ENCODE peak calls at places on chromosomes 2 and 18, in nine cellular contexts. Q, C, G, U, I, K, B, N and S are unnamed samples.

GRCh38 chr2:48613211-48613610 is 4.4 kb upstream of the GTF2A1L start:
- DNase-seq in Q (no peak), C (no peak), G (no peak), U (no peak), I (no peak), K (no peak), B (no peak), N (no peak), S (no peak)

GRCh38 chr2:140855471-140855870 is 1275.3 kb downstream of the LRP1B start:
- DNase-seq in Q (no peak), C (no peak), G (no peak), U (no peak), I (no peak), K (no peak), B (no peak), N (no peak), S (no peak)

GRCh38 chr2:136919682-136920081 is 154.3 kb downstream of the THSD7B start:
- DNase-seq in Q (no peak), C (no peak), G (no peak), U (no peak), I (no peak), K (no peak), B (no peak), N (no peak), S (no peak)

GRCh38 chr2:7701807-7702206 is 784.6 kb downstream of the RNF144A start:
- DNase-seq in Q (no peak), C (no peak), G (no peak), U (no peak), I (no peak), K (peak; percentile 19), B (no peak), N (no peak), S (no peak)

GRCh38 chr2:130368786-130369185 is 12.9 kb downstream of the PTPN18 start:
- DNase-seq in Q (no peak), C (no peak), G (no peak), U (no peak), I (no peak), K (no peak), B (no peak), N (no peak), S (no peak)

GRCh38 chr18:79515331-79515730 is 119.6 kb downstream of the NFATC1 start:
- DNase-seq in Q (no peak), C (no peak), G (no peak), U (peak; percentile 43), I (no peak), K (no peak), B (no peak), N (no peak), S (no peak)

GRCh38 chr18:26089247-26090129 is 925 bp downstream of the SS18 start:
- DNase-seq in Q (peak; percentile 54), C (peak; percentile 50), G (no peak), U (no peak), I (no peak), K (peak; percentile 40), B (no peak), N (peak; percentile 18), S (peak; percentile 61)

GRCh38 chr2:33603416-33603815 is 4.3 kb upstream of the FAM98A start:
- DNase-seq in Q (no peak), C (no peak), G (no peak), U (no peak), I (no peak), K (no peak), B (no peak), N (no peak), S (no peak)

GRCh38 chr2:131123192-131123591 is 18.1 kb downstream of the PLEKHB2 start:
- DNase-seq in Q (no peak), C (no peak), G (no peak), U (no peak), I (no peak), K (no peak), B (no peak), N (no peak), S (no peak)

GRCh38 chr2:218745160-218745558 is 34.5 kb downstream of the TTLL4 start:
- DNase-seq in Q (no peak), C (no peak), G (no peak), U (peak; percentile 61), I (no peak), K (peak; percentile 6), B (no peak), N (no peak), S (no peak)

GRCh38 chr2:150601280-150602038 is 114.0 kb upstream of the RND3 start:
- DNase-seq in Q (peak; percentile 78), C (peak; percentile 60), G (no peak), U (no peak), I (no peak), K (peak; percentile 92), B (no peak), N (no peak), S (peak; percentile 65)

GRCh38 chr2:188399159-188399558 is 107.5 kb downstream of the GULP1 start:
- DNase-seq in Q (peak; percentile 70), C (peak; percentile 91), G (no peak), U (no peak), I (no peak), K (peak; percentile 82), B (no peak), N (no peak), S (peak; percentile 23)

GRCh38 chr2:32947484-32948143 is 861 bp downstream of the LTBP1 start:
- DNase-seq in Q (peak; percentile 76), C (peak; percentile 43), G (no peak), U (no peak), I (no peak), K (peak; percentile 65), B (peak; percentile 9), N (peak; percentile 71), S (peak; percentile 76)

GRCh38 chr18:57747809-57748680 is 55.1 kb downstream of the ATP8B1 start:
- DNase-seq in Q (no peak), C (no peak), G (no peak), U (no peak), I (no peak), K (no peak), B (no peak), N (no peak), S (no peak)

GRCh38 chr18:43543236-43543635 is 265.9 kb upstream of the SYT4 start:
- DNase-seq in Q (no peak), C (no peak), G (no peak), U (no peak), I (no peak), K (no peak), B (no peak), N (no peak), S (no peak)

GRCh38 chr2:155844481-155844880 is 488.0 kb downstream of the NR4A2 start:
- DNase-seq in Q (no peak), C (no peak), G (no peak), U (no peak), I (no peak), K (no peak), B (no peak), N (no peak), S (no peak)

GRCh38 chr2:136238552-136239346 is 120.8 kb upstream of the CXCR4 start:
- DNase-seq in Q (peak; percentile 32), C (peak; percentile 72), G (no peak), U (no peak), I (no peak), K (peak; percentile 27), B (no peak), N (no peak), S (peak; percentile 3)

GRCh38 chr2:208783184-208783583 is 376.6 kb downstream of the PTH2R start:
- DNase-seq in Q (no peak), C (no peak), G (no peak), U (no peak), I (no peak), K (no peak), B (no peak), N (no peak), S (no peak)

GRCh38 chr2:56522605-56523089 is 338.9 kb downstream of the CCDC85A start:
- DNase-seq in Q (peak; percentile 81), C (peak; percentile 86), G (no peak), U (no peak), I (no peak), K (peak; percentile 75), B (no peak), N (peak; percentile 71), S (peak; percentile 83)

GRCh38 chr2:122528061-122528460 is 772.6 kb downstream of the TSN start:
- DNase-seq in Q (peak; percentile 26), C (peak; percentile 53), G (no peak), U (no peak), I (no peak), K (peak; percentile 34), B (no peak), N (no peak), S (no peak)